ENCODE peak calls at places on chromosomes 4 and X, in eight cellular contexts. S, K, L, A, V, O, G and H are unnamed samples.
A peak's percentile ranks its signal among the peaks of the same experiment; 100 is the strongest.

GRCh38 chr4:155734065-155734464 is 24.8 kb upstream of the GUCY1B1 start:
- DNase-seq in K (no peak), O (no peak), V (no peak), A (no peak), L (no peak), G (peak; percentile 61), S (no peak), H (no peak)

GRCh38 chrX:101550362-101550761 is at the start of gene ARMCX1:
- DNase-seq in V (peak; percentile 6), S (no peak), G (peak; percentile 74), O (no peak), A (no peak), L (peak; percentile 82), K (no peak), H (no peak)

GRCh38 chr4:103429283-103429682 is 231.1 kb upstream of the CENPE start:
- DNase-seq in O (no peak), L (peak; percentile 22), A (no peak), V (peak; percentile 7), S (no peak), G (no peak), K (no peak), H (no peak)

GRCh38 chr4:113355550-113356371 is 306.3 kb downstream of the ANK2 start:
- DNase-seq in K (peak; percentile 69), G (peak; percentile 90), S (peak; percentile 71), O (peak; percentile 36), V (peak; percentile 75), A (peak; percentile 25), L (peak; percentile 85), H (peak; percentile 39)

GRCh38 chrX:45851434-45851991 is 650.8 kb upstream of the DIPK2B start:
- DNase-seq in K (peak; percentile 72), V (peak; percentile 53), O (no peak), L (peak; percentile 61), A (no peak), S (peak; percentile 68), G (no peak), H (no peak)

GRCh38 chr4:185589067-185589844 is 53.9 kb upstream of the PDLIM3 start:
- DNase-seq in O (no peak), L (peak; percentile 50), K (no peak), G (peak; percentile 47), A (no peak), V (no peak), S (no peak), H (no peak)

GRCh38 chr4:46515940-46516339 is 126.0 kb upstream of the GABRA2 start:
- DNase-seq in G (no peak), S (no peak), V (no peak), O (no peak), A (no peak), K (no peak), L (no peak), H (no peak)

GRCh38 chr4:54842226-54843055 is 184.7 kb downstream of the KIT start:
- DNase-seq in L (no peak), O (no peak), G (no peak), A (no peak), K (no peak), V (no peak), S (no peak), H (no peak)

GRCh38 chr4:168496834-168497233 is at the start of gene PALLD:
- DNase-seq in O (no peak), K (no peak), S (no peak), G (peak; percentile 60), V (no peak), A (no peak), L (no peak), H (no peak)

GRCh38 chr4:185108669-185109068 is 34.4 kb upstream of the SLC25A4 start:
- DNase-seq in S (no peak), L (no peak), V (no peak), G (no peak), O (no peak), K (peak; percentile 18), A (no peak), H (no peak)

GRCh38 chr4:11602606-11603355 is 174.1 kb upstream of the HS3ST1 start:
- DNase-seq in L (no peak), V (no peak), S (no peak), K (no peak), G (peak; percentile 65), O (no peak), A (no peak), H (no peak)

GRCh38 chrX:44829836-44830235 is 14.0 kb upstream of the DUSP21 start:
- DNase-seq in A (no peak), V (no peak), K (no peak), S (no peak), L (no peak), G (no peak), O (no peak), H (no peak)